ENCODE peak calls at places on chromosomes 5 and 9, in six cellular contexts. B is NCI-H2107, R is NCI-H774, H is psoas muscle, O is H54, N is anterior cingulate cortex. M is an unnamed sample.

GRCh38 chr5:128111818-128112448 is 28.4 kb downstream of the SLC12A2 start:
- DNase-seq in B (no peak), R (no peak), H (no peak), O (peak), N (no peak), M (no peak)

GRCh38 chr9:89475891-89476440 is 21.9 kb downstream of the SEMA4D start:
- DNase-seq in B (no peak), R (no peak), H (no peak), O (no peak), N (no peak), M (no peak)

GRCh38 chr9:10525972-10526371 is 86.8 kb downstream of the PTPRD start:
- DNase-seq in B (no peak), R (no peak), H (no peak), O (no peak), N (no peak), M (no peak)

GRCh38 chr9:100359057-100359456 is 6.3 kb upstream of the TEX10 start:
- DNase-seq in B (no peak), R (no peak), H (no peak), O (no peak), N (no peak), M (no peak)

GRCh38 chr9:115847245-115847644 is 306.3 kb upstream of the PAPPA start:
- DNase-seq in B (no peak), R (no peak), H (no peak), O (peak), N (no peak), M (no peak)

GRCh38 chr5:95647886-95648860 is 1.6 kb downstream of the RFESD start:
- DNase-seq in B (no peak), R (no peak), H (no peak), O (no peak), N (no peak), M (no peak)

GRCh38 chr5:112192072-112192471 is 227.0 kb downstream of the EPB41L4A start:
- DNase-seq in B (no peak), R (no peak), H (no peak), O (no peak), N (no peak), M (no peak)

GRCh38 chr9:108322326-108323098 is 533.3 kb downstream of the ACTL7B start:
- DNase-seq in B (no peak), R (no peak), H (no peak), O (no peak), N (no peak), M (no peak)

GRCh38 chr5:81830602-81831001 is 79.7 kb upstream of the SSBP2 start:
- DNase-seq in B (no peak), R (no peak), H (no peak), O (no peak), N (no peak), M (no peak)

GRCh38 chr9:10252174-10252573 is 360.6 kb downstream of the PTPRD start:
- DNase-seq in B (no peak), R (no peak), H (no peak), O (no peak), N (no peak), M (no peak)

GRCh38 chr9:27371382-27371781 is 74.4 kb upstream of the EQTN start:
- DNase-seq in B (no peak), R (no peak), H (no peak), O (no peak), N (no peak), M (no peak)

GRCh38 chr9:111691686-111692329 is 30.4 kb downstream of the GNG10 start:
- DNase-seq in B (no peak), R (no peak), H (no peak), O (no peak), N (no peak), M (no peak)

GRCh38 chr5:150540615-150541396 is 32.9 kb downstream of the NDST1 start:
- DNase-seq in B (no peak), R (no peak), H (no peak), O (peak), N (no peak), M (no peak)

GRCh38 chr5:154850255-154851062 is at the start of gene FAXDC2:
- DNase-seq in B (no peak), R (no peak), H (peak), O (no peak), N (peak), M (peak)

GRCh38 chr9:37444890-37445289 is 20.4 kb downstream of the ZBTB5 start:
- DNase-seq in B (no peak), R (no peak), H (no peak), O (no peak), N (no peak), M (no peak)

GRCh38 chr5:149549461-149550266 is 1.6 kb downstream of the CSNK1A1 start:
- DNase-seq in B (no peak), R (no peak), H (no peak), O (no peak), N (no peak), M (no peak)

GRCh38 chr5:125890387-125890955 is 532.7 kb upstream of the GRAMD2B start:
- DNase-seq in B (no peak), R (no peak), H (no peak), O (no peak), N (no peak), M (no peak)

GRCh38 chr5:1204693-1205242 is 3.4 kb downstream of the SLC6A19 start:
- DNase-seq in B (peak), R (no peak), H (no peak), O (no peak), N (no peak), M (no peak)

GRCh38 chr5:61293051-61293450 is 39.0 kb upstream of the ZSWIM6 start:
- DNase-seq in B (no peak), R (no peak), H (no peak), O (no peak), N (no peak), M (no peak)

GRCh38 chr9:27505744-27506161 is 18.3 kb upstream of the IFNK start:
- DNase-seq in B (no peak), R (no peak), H (no peak), O (no peak), N (no peak), M (no peak)

GRCh38 chr5:15463231-15463630 is 36.7 kb upstream of the FBXL7 start:
- DNase-seq in B (no peak), R (no peak), H (no peak), O (no peak), N (no peak), M (no peak)

GRCh38 chr5:74311961-74312360 is 328.6 kb downstream of the ENC1 start:
- DNase-seq in B (no peak), R (no peak), H (peak), O (no peak), N (no peak), M (no peak)

GRCh38 chr9:38024036-38024681 is 44.9 kb downstream of the SHB start:
- DNase-seq in B (no peak), R (no peak), H (peak), O (no peak), N (peak), M (no peak)

GRCh38 chr9:135220601-135221575 is 133.4 kb downstream of the OLFM1 start:
- DNase-seq in B (no peak), R (no peak), H (peak), O (no peak), N (no peak), M (no peak)

GRCh38 chr5:38757451-38758245 is 88.2 kb upstream of the OSMR start:
- DNase-seq in B (no peak), R (no peak), H (peak), O (no peak), N (no peak), M (no peak)

GRCh38 chr5:62299097-62299496 is 6.9 kb upstream of the KIF2A start:
- DNase-seq in B (no peak), R (no peak), H (no peak), O (no peak), N (no peak), M (no peak)

GRCh38 chr5:82628364-82628910 is 350.3 kb upstream of the RPS23 start:
- DNase-seq in B (no peak), R (no peak), H (no peak), O (no peak), N (no peak), M (no peak)

GRCh38 chr5:150075806-150076205 is 10.5 kb downstream of the CSF1R start:
- DNase-seq in B (no peak), R (no peak), H (peak), O (no peak), N (no peak), M (no peak)

GRCh38 chr5:125338804-125339203 is 592.4 kb upstream of the ZNF608 start:
- DNase-seq in B (no peak), R (no peak), H (no peak), O (no peak), N (no peak), M (no peak)

GRCh38 chr5:51226420-51226735 is 156.9 kb upstream of the ISL1 start:
- DNase-seq in B (peak), R (no peak), H (no peak), O (no peak), N (no peak), M (no peak)

GRCh38 chr5:142862585-142862984 is 92.4 kb downstream of the ARHGAP26 start:
- DNase-seq in B (no peak), R (no peak), H (no peak), O (no peak), N (no peak), M (no peak)

GRCh38 chr9:28981129-28981528 is 1407.8 kb upstream of the C9orf72 start:
- DNase-seq in B (no peak), R (no peak), H (no peak), O (no peak), N (no peak), M (no peak)

GRCh38 chr9:115146581-115147021 is 28.6 kb upstream of the TNC start:
- DNase-seq in B (no peak), R (no peak), H (no peak), O (peak), N (no peak), M (no peak)

GRCh38 chr9:4020038-4020746 is 279.7 kb downstream of the GLIS3 start:
- DNase-seq in B (peak), R (no peak), H (no peak), O (no peak), N (no peak), M (no peak)

GRCh38 chr5:136890431-136891148 is 525.2 kb upstream of the TRPC7 start:
- DNase-seq in B (no peak), R (no peak), H (no peak), O (no peak), N (no peak), M (no peak)

GRCh38 chr5:31781772-31782171 is 142.8 kb downstream of the PDZD2 start:
- DNase-seq in B (no peak), R (no peak), H (no peak), O (no peak), N (no peak), M (no peak)

GRCh38 chr5:98780390-98780789 is 6.9 kb downstream of the RGMB start:
- DNase-seq in B (no peak), R (no peak), H (no peak), O (no peak), N (no peak), M (no peak)

GRCh38 chr5:56244676-56245075 is 11.5 kb upstream of the ANKRD55 start:
- DNase-seq in B (no peak), R (no peak), H (no peak), O (no peak), N (no peak), M (no peak)

GRCh38 chr5:93249651-93250289 is 331.2 kb downstream of the NR2F1-AS1 start:
- DNase-seq in B (no peak), R (no peak), H (peak), O (no peak), N (no peak), M (no peak)

M was measured in C1 segment of cervical spinal cord.